ENCODE peak calls at places on chromosome 17, in five cellular contexts. M is activated CD4-positive, alpha-beta memory T cell treated with anti-CD3 and anti-CD28 coated beads, Interleukin-2, amount 10 ng/mL, durations not matched to agents 7 days and 5 days; B is stimulated activated CD8-positive, alpha-beta memory T cell treated with anti-CD3 and anti-CD28 coated beads, Interleukin-2, amount 100 ng/mL, for 48 hours; U is NCI-H1092 treated with DMSO at 0.1 percent for 48 hours; E is T-cell. W is an unnamed sample.

GRCh38 chr17:69609495-69610315 is 195.2 kb downstream of the MAP2K6 start:
- DNase-seq in M (no peak), B (no peak), U (peak; percentile 6), E (no peak), W (no peak)

GRCh38 chr17:1177099-1177996 is 2.4 kb downstream of the ABR start:
- DNase-seq in M (no peak), B (no peak), U (no peak), E (no peak), W (no peak)

GRCh38 chr17:36980281-36980761 is 31.6 kb downstream of the AATF start:
- DNase-seq in M (no peak), B (no peak), U (no peak), E (no peak), W (no peak)

GRCh38 chr17:77819497-77819896 is 139.0 kb upstream of the TNRC6C start:
- DNase-seq in M (no peak), B (no peak), U (no peak), E (no peak), W (no peak)

GRCh38 chr17:78257810-78258322 is 26.4 kb downstream of the TMEM235 start:
- DNase-seq in M (no peak), B (no peak), U (no peak), E (peak; percentile 47), W (no peak)

GRCh38 chr17:2435181-2435741 is 34.4 kb upstream of the MNT start:
- DNase-seq in M (no peak), B (no peak), U (peak; percentile 86), E (no peak), W (no peak)

GRCh38 chr17:4607773-4608187 is 23.5 kb downstream of the SMTNL2 start:
- DNase-seq in M (no peak), B (no peak), U (no peak), E (no peak), W (no peak)

GRCh38 chr17:57553991-57554825 is 190.9 kb downstream of the CCDC182 start:
- DNase-seq in M (no peak), B (no peak), U (no peak), E (no peak), W (no peak)

GRCh38 chr17:55745258-55745657 is 5.6 kb upstream of the PCTP start:
- DNase-seq in M (no peak), B (no peak), U (no peak), E (no peak), W (no peak)

GRCh38 chr17:3534881-3535252 is 22.7 kb downstream of the TRPV3 start:
- DNase-seq in M (no peak), B (no peak), U (no peak), E (no peak), W (no peak)

GRCh38 chr17:41941158-41941557 is 10.7 kb downstream of the ODAD4 start:
- DNase-seq in M (no peak), B (no peak), U (no peak), E (no peak), W (no peak)

GRCh38 chr17:22703786-22704441 is 1011.6 kb downstream of the KCNJ18 start:
- DNase-seq in M (no peak), B (no peak), U (no peak), E (no peak), W (no peak)

GRCh38 chr17:79707931-79708891 is 22.5 kb upstream of the ENPP7 start:
- DNase-seq in M (peak; percentile 61), B (peak; percentile 30), U (peak; percentile 62), E (peak; percentile 50), W (peak; percentile 68)

GRCh38 chr17:14919049-14919545 is 346.0 kb downstream of the PMP22 start:
- DNase-seq in M (no peak), B (no peak), U (no peak), E (no peak), W (no peak)

GRCh38 chr17:81959362-81960129 is 1.4 kb downstream of the NOTUM start:
- DNase-seq in M (peak; percentile 79), B (peak; percentile 71), U (peak; percentile 64), E (peak; percentile 79), W (peak; percentile 81)

GRCh38 chr17:7293131-7293557 is 1.3 kb downstream of the YBX2 start:
- DNase-seq in M (no peak), B (no peak), U (no peak), E (no peak), W (no peak)